ENCODE peak calls at places on chromosomes 5 and 9, in five cellular contexts. U is H1, A is IMR-90, P is stomach, Y is transverse colon. L is an unnamed sample. For H3K4me1, the result is how much of the 10 kb centered on the place peaks cover.

GRCh38 chr9:95206143-95206542 is 111.4 kb downstream of the FANCC start:
- DNase-seq in U (no peak), A (peak), P (no peak), Y (no peak), L (no peak)

GRCh38 chr5:144205141-144205551 is 34.5 kb downstream of the KCTD16 start:
- DNase-seq in U (peak), A (peak), P (no peak), Y (no peak), L (no peak)

GRCh38 chr9:93207860-93208734 is 24.2 kb downstream of the WNK2 start:
- DNase-seq in U (no peak), A (no peak), P (no peak), Y (no peak), L (no peak)

GRCh38 chr5:3605298-3606010 is 9.8 kb downstream of the IRX1 start:
- DNase-seq in U (no peak), A (no peak), P (no peak), Y (no peak), L (no peak)

GRCh38 chr9:88890546-88890945 is 100.7 kb upstream of the S1PR3 start:
- DNase-seq in U (no peak), A (peak), P (no peak), Y (no peak), L (no peak)

GRCh38 chr5:76473676-76474075 is 70.6 kb downstream of the IQGAP2 start:
- DNase-seq in U (no peak), A (no peak), P (no peak), Y (no peak), L (no peak)

GRCh38 chr9:17578911-17579793 is at the start of gene SH3GL2:
- DNase-seq in U (peak), A (peak), P (peak), Y (peak), L (no peak)

GRCh38 chr9:89798546-89799120 is 193.8 kb downstream of the GADD45G start:
- DNase-seq in U (no peak), A (no peak), P (no peak), Y (no peak), L (no peak)

GRCh38 chr5:33612386-33612785 is 171.6 kb downstream of the TARS1 start:
- DNase-seq in U (no peak), A (peak), P (no peak), Y (no peak), L (no peak)

GRCh38 chr9:33180526-33181184 is 13.5 kb upstream of the B4GALT1 start:
- DNase-seq in U (no peak), A (peak), P (no peak), Y (no peak), L (no peak)

GRCh38 chr9:18720691-18721090 is 246.7 kb downstream of the ADAMTSL1 start:
- DNase-seq in U (no peak), A (peak), P (no peak), Y (no peak), L (no peak)

GRCh38 chr5:68746220-68747076 is 347.4 kb upstream of the SLC30A5 start:
- DNase-seq in U (no peak), A (no peak), P (no peak), Y (no peak), L (no peak)

GRCh38 chr9:19976226-19976625 is 187.4 kb upstream of the SLC24A2 start:
- DNase-seq in U (no peak), A (no peak), P (no peak), Y (no peak), L (no peak)

GRCh38 chr5:142795246-142795645 is 25.1 kb downstream of the ARHGAP26 start:
- DNase-seq in U (no peak), A (no peak), P (no peak), Y (no peak), L (no peak)

GRCh38 chr5:138557677-138558076 is 14.6 kb upstream of the ETF1 start:
- DNase-seq in U (no peak), A (no peak), P (no peak), Y (no peak), L (no peak)

GRCh38 chr5:138565100-138565821 is 9.9 kb downstream of the HSPA9 start:
- DNase-seq in U (no peak), A (no peak), P (no peak), Y (no peak), L (no peak)

GRCh38 chr5:138564242-138564641 is 11.0 kb downstream of the HSPA9 start:
- DNase-seq in U (no peak), A (no peak), P (no peak), Y (no peak), L (no peak)

GRCh38 chr5:138563340-138564118 is 11.7 kb downstream of the HSPA9 start:
- DNase-seq in U (no peak), A (no peak), P (no peak), Y (no peak), L (no peak)

DNA sequence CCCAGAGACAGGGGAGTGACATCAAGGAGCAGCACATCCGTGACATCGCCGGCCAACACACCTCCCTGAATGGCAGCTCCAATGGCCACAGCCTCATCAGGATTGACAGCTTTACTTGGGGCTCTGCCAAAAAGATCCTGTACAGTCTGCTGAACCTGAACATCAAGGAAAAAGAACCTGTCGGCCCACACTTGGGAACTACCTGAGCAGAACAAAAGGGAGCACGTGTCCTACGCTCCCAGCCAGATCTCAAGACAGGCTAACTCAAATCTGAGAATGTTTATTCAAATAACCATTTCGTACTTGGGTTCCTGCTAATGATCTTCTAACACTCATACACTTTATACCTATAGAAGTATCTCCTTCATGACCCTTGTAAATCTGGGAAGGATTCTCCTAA is 15.3 kb downstream of the HSPA9 start:
- DNase-seq in U (no peak), A (no peak), P (peak), Y (no peak), L (no peak)
- TF ChIP-seq POLR2A in U (no peak), A (no peak), P (no peak), Y (no peak), L (no peak)

DNA sequence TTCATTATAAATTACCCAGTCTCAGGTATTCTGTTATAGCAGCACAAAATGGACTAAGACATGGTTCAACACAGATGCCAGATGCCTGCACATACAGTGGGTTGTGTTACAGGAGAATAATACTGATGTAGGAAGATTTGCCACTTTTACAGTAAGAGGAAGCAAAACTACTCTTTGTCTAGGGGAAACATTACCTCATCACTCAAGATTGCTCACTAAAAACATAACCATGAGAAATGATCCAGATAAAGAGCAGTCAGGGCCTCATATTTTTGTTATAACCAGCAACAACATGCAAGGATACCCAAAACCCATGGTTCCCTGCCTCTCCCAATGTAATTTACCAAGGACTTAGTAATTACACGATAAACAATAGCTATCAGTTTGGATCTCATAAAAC is 28.0 kb downstream of the DPYSL3 start:
- DNase-seq in U (no peak), A (peak), P (no peak), Y (no peak), L (no peak)
- H3K4me1 ChIP-seq in U (under half), A (under half), P (under half), Y (under half), L (half or more)

DNA sequence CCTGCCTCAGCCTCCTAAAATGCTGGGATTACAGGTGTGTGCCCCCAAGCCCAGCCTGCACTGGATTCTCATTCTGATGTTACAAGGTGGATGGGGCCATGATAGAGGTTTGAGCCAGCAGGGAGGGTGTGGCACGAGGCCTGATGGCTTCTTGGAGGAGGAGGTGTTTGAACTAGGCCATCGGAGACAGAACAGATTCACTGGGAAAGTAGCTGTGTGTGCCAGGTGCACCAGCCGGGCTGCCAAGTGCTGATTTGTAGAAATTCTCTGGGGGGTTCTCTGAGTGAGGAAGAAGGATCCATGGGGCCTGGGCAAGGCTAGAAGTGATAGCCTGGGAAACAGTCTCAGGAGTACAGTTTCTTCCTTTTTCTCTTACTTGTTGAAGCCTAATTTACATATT is 31.2 kb upstream of the STXBP1 start:
- DNase-seq in U (no peak), A (no peak), P (no peak), Y (no peak), L (no peak)
- H3K27ac ChIP-seq in U (no peak), A (no peak), P (peak), Y (no peak), L (peak)

GRCh38 chr9:121725008-121725795 is 73.8 kb downstream of the DAB2IP start:
- DNase-seq in U (no peak), A (peak), P (peak), Y (peak), L (no peak)
- TF ChIP-seq POLR2A in U (no peak), A (no peak), P (no peak), Y (no peak), L (no peak)

GRCh38 chr9:107273634-107274033 is 9.4 kb upstream of the RAD23B start:
- DNase-seq in U (no peak), A (no peak), P (no peak), Y (no peak), L (no peak)
- H3K4me1 ChIP-seq in U (under half), A (under half), P (under half), Y (under half), L (under half)

DNA sequence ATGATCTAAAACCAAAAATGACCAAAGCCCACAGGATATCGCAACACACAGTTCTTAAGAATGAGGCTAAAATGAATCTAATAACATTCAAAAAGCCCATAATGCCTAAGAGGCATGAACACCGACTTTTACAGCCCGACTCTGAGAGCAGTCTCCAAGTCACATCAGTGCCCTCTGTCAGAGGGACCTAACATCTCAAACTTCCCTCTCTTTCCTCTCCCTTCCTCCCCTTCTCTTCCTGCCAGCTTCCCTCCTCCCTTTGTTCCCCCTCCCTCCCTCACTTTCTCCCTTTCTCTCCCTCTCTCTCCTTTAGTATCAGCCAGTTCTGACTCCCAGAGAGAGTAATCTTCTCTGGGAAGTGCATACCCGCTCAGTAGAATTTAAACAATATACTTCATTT is 154.4 kb downstream of the GLIS3 start:
- DNase-seq in U (no peak), A (no peak), P (no peak), Y (no peak), L (no peak)
- H3K27ac ChIP-seq in U (no peak), A (no peak), P (peak), Y (no peak), L (no peak)

GRCh38 chr9:131395745-131396479 is 2.0 kb downstream of the PRRC2B start:
- DNase-seq in U (no peak), A (no peak), P (no peak), Y (no peak), L (no peak)

GRCh38 chr9:131395027-131395744 is 1.3 kb downstream of the PRRC2B start:
- DNase-seq in U (peak), A (no peak), P (peak), Y (peak), L (no peak)

GRCh38 chr9:131394464-131395026 is 659 bp downstream of the PRRC2B start:
- DNase-seq in U (peak), A (no peak), P (peak), Y (peak), L (no peak)

GRCh38 chr9:131391504-131391903 is 2.4 kb upstream of the PRRC2B start:
- DNase-seq in U (no peak), A (no peak), P (no peak), Y (no peak), L (no peak)

DNA sequence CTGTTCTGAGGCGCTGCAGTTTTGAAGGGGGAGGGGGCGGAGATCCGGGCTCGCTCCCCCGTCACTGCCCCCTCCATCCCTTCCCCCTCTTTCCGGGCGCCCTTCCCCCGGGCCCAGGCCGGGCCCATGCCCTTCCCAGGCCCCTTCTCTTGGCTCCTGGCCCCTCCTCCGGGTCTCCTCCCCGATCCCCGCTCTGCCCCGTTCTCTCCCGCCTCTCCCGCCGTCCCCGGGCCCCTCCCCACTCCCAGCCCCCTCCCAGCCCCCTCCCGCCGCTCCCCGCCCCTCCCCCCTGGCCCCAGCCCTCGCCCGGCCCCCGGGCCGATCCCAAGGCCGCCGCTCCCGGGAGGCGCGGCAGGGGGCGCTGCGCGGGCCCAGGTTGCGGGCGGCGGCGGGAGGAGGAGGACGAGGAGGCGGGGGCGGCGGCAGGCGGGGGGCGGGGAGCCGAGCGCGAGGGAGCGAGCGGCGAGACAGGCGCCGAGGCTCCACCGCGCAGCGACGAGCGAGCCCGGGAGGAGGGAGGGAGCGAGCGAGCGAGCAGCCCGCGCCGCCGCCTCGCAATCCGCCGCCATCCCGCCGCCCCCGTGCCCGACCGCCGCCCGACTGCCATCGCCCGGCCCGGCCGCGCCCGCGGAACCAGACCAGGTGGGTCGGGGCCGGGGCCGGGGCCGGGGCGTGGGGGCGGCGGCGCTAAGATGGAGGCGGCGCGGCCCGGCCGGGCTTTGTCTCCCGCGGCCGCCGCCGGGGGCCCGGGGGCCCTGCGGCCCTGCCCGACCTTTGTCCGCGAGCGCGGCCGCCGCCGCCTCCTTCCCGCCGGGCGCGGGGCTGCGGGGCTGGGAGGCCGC is at the start of gene PRRC2B:
- DNase-seq in U (peak), A (peak), P (peak), Y (peak), L (no peak)
- TF ChIP-seq POLR2A in U (peak), A (peak), P (no peak), Y (no peak), L (peak)

DNA sequence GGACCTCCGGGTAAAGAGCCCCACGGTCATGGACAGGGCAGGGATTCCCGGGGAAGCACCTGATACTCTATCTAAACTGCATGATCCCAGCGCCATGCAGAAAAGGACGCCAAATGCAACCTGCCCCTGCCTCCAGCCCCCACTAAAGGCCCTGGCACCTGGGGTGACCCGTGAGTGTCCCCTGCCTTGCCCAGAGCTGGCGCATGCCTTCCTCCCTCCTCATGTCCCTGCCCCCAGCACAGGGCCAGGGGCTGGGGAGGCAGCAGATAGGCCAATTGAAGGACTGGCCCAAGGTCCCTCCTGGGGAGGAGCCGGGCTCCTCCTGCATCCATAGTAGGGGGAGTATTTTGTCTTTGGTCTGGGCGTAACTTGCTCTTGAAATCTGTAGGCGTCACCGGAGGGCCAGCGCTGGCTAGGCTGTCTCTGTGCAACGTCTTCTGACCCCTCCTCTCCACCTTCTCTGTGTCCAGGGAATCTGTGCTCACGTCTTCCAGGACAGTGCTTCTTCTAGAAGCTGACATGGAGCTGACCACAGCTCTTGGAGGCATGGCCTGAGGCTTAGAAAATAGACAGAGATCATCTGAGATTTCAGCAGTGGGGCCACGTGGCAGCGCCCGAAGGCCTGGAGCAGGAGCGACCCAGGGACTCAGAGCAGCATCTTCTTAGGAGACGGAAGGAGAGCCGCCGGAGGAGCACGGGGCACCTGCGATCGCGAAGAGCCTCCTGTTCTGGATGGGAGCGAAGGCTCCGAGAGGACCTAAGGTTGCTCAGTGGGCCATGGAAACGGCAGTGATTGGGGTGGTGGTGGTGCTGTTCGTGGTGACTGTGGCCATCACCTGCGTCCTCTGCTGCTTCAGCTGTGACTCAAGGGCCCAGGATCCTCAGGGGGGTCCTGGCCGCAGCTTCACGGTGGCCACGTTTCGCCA is 660 bp downstream of the SPAAR start:
- DNase-seq in U (no peak), A (no peak), P (no peak), Y (no peak), L (no peak)
- H3K4me1 ChIP-seq in U (under half), A (under half), P (half or more), Y (half or more), L (under half)